ENCODE peak calls at places on chromosomes 3 and 15, in five cellular contexts. One of them, this sample, is unnamed.

GRCh38 chr3:184334470-184335158 is 2.8 kb upstream of the FAM131A start:
- DNase-seq in T-helper 1 cell: no peak
- DNase-seq in T-cell: peak; percentile 12
- DNase-seq in foreskin fibroblast: peak; percentile 79
- DNase-seq in central memory CD4-positive, alpha-beta T cell: peak; percentile 32
- DNase-seq in this sample: no peak

GRCh38 chr3:178422406-178422805 is 113.8 kb upstream of the KCNMB2 start:
- DNase-seq in T-helper 1 cell: no peak
- DNase-seq in T-cell: no peak
- DNase-seq in foreskin fibroblast: no peak
- DNase-seq in central memory CD4-positive, alpha-beta T cell: no peak
- DNase-seq in this sample: no peak

GRCh38 chr15:83843511-83843910 is 189.6 kb downstream of the ADAMTSL3 start:
- DNase-seq in T-helper 1 cell: no peak
- DNase-seq in T-cell: no peak
- DNase-seq in foreskin fibroblast: peak; percentile 73
- DNase-seq in central memory CD4-positive, alpha-beta T cell: no peak
- DNase-seq in this sample: no peak

GRCh38 chr15:82653483-82653882 is 6.3 kb upstream of the CPEB1 start:
- DNase-seq in T-helper 1 cell: no peak
- DNase-seq in T-cell: no peak
- DNase-seq in foreskin fibroblast: no peak
- DNase-seq in central memory CD4-positive, alpha-beta T cell: no peak
- DNase-seq in this sample: no peak

GRCh38 chr3:116102037-116102436 is 343.2 kb downstream of the LSAMP start:
- DNase-seq in T-helper 1 cell: no peak
- DNase-seq in T-cell: no peak
- DNase-seq in foreskin fibroblast: no peak
- DNase-seq in central memory CD4-positive, alpha-beta T cell: no peak
- DNase-seq in this sample: no peak

GRCh38 chr3:20741381-20741780 is 555.4 kb upstream of the SGO1 start:
- DNase-seq in T-helper 1 cell: no peak
- DNase-seq in T-cell: no peak
- DNase-seq in foreskin fibroblast: no peak
- DNase-seq in central memory CD4-positive, alpha-beta T cell: no peak
- DNase-seq in this sample: no peak

GRCh38 chr15:26838742-26839460 is 28.0 kb upstream of the GABRA5 start:
- DNase-seq in T-helper 1 cell: no peak
- DNase-seq in T-cell: no peak
- DNase-seq in foreskin fibroblast: no peak
- DNase-seq in central memory CD4-positive, alpha-beta T cell: no peak
- DNase-seq in this sample: no peak

GRCh38 chr15:43420435-43420834 is 49.5 kb downstream of the TUBGCP4 start:
- DNase-seq in T-helper 1 cell: no peak
- DNase-seq in T-cell: no peak
- DNase-seq in foreskin fibroblast: no peak
- DNase-seq in central memory CD4-positive, alpha-beta T cell: no peak
- DNase-seq in this sample: no peak

GRCh38 chr3:126523745-126524428 is at the start of gene CHST13:
- DNase-seq in T-helper 1 cell: no peak
- DNase-seq in T-cell: no peak
- DNase-seq in foreskin fibroblast: peak; percentile 18
- DNase-seq in central memory CD4-positive, alpha-beta T cell: no peak
- DNase-seq in this sample: no peak

GRCh38 chr15:72947709-72948108 is 104.6 kb upstream of the NEO1 start:
- DNase-seq in T-helper 1 cell: no peak
- DNase-seq in T-cell: no peak
- DNase-seq in foreskin fibroblast: no peak
- DNase-seq in central memory CD4-positive, alpha-beta T cell: no peak
- DNase-seq in this sample: no peak

GRCh38 chr3:160704006-160704405 is 27.0 kb downstream of the ARL14 start:
- DNase-seq in T-helper 1 cell: no peak
- DNase-seq in T-cell: no peak
- DNase-seq in foreskin fibroblast: no peak
- DNase-seq in central memory CD4-positive, alpha-beta T cell: no peak
- DNase-seq in this sample: no peak

GRCh38 chr3:195100903-195101591 is 169.9 kb downstream of the XXYLT1 start:
- DNase-seq in T-helper 1 cell: no peak
- DNase-seq in T-cell: no peak
- DNase-seq in foreskin fibroblast: no peak
- DNase-seq in central memory CD4-positive, alpha-beta T cell: no peak
- DNase-seq in this sample: no peak

GRCh38 chr3:71809321-71809720 is 24.4 kb upstream of the PROK2 start:
- DNase-seq in T-helper 1 cell: no peak
- DNase-seq in T-cell: no peak
- DNase-seq in foreskin fibroblast: no peak
- DNase-seq in central memory CD4-positive, alpha-beta T cell: no peak
- DNase-seq in this sample: no peak

GRCh38 chr3:30908466-30909037 is 14.1 kb upstream of the GADL1 start:
- DNase-seq in T-helper 1 cell: no peak
- DNase-seq in T-cell: no peak
- DNase-seq in foreskin fibroblast: no peak
- DNase-seq in central memory CD4-positive, alpha-beta T cell: no peak
- DNase-seq in this sample: no peak

This sample was measured in glomerular endothelial cell.